ENCODE peak calls at places on chromosome 2, in five cellular contexts. U, B, E, Z and Q are unnamed samples. For H3K9me3, the result is how much of the 10 kb centered on the place peaks cover.

GRCh38 chr2:211881449-211881848 is 657.2 kb downstream of the ERBB4 start:
- DNase-seq in U (no peak), B (no peak), E (no peak), Z (no peak), Q (no peak)

GRCh38 chr2:178542569-178542968 is 62.3 kb downstream of the PLEKHA3 start:
- DNase-seq in U (no peak), B (no peak), E (no peak), Z (no peak), Q (no peak)

GRCh38 chr2:66270247-66270646 is 164.7 kb upstream of the MEIS1 start:
- DNase-seq in U (no peak), B (no peak), E (no peak), Z (no peak), Q (no peak)

GRCh38 chr2:28661589-28662001 is 90.0 kb upstream of the PPP1CB start:
- DNase-seq in U (peak), B (peak), E (peak), Z (peak), Q (no peak)

GRCh38 chr2:200380833-200381542 is 74.5 kb downstream of the SPATS2L start:
- DNase-seq in U (no peak), B (no peak), E (peak), Z (no peak), Q (no peak)

GRCh38 chr2:234951386-234952269 is at the start of gene SH3BP4:
- DNase-seq in U (peak), B (peak), E (peak), Z (peak), Q (peak)

GRCh38 chr2:20365249-20365817 is 14.7 kb upstream of the PUM2 start:
- DNase-seq in U (no peak), B (no peak), E (peak), Z (no peak), Q (no peak)

GRCh38 chr2:218046234-218046633 is 22.8 kb upstream of the RUFY4 start:
- DNase-seq in U (no peak), B (peak), E (no peak), Z (no peak), Q (no peak)

GRCh38 chr2:236720974-236721600 is 151.5 kb downstream of the ACKR3 start:
- DNase-seq in U (no peak), B (no peak), E (no peak), Z (no peak), Q (no peak)

GRCh38 chr2:56191617-56192016 is 7.8 kb downstream of the CCDC85A start:
- DNase-seq in U (peak), B (no peak), E (peak), Z (peak), Q (no peak)

GRCh38 chr2:96507957-96508520 is 2.9 kb upstream of the NEURL3 start:
- DNase-seq in U (peak), B (peak), E (peak), Z (peak), Q (peak)

GRCh38 chr2:122520212-122520611 is 764.8 kb downstream of the TSN start:
- DNase-seq in U (no peak), B (no peak), E (no peak), Z (no peak), Q (no peak)

GRCh38 chr2:126534508-126534907 is 121.5 kb upstream of the GYPC start:
- DNase-seq in U (peak), B (no peak), E (no peak), Z (no peak), Q (no peak)

GRCh38 chr2:96325884-96326255 is 753 bp downstream of the ITPRIPL1 start:
- DNase-seq in U (no peak), B (peak), E (no peak), Z (no peak), Q (no peak)

GRCh38 chr2:175854665-175855064 is 147.4 kb downstream of the LNPK start:
- DNase-seq in U (no peak), B (no peak), E (peak), Z (no peak), Q (no peak)

DNA sequence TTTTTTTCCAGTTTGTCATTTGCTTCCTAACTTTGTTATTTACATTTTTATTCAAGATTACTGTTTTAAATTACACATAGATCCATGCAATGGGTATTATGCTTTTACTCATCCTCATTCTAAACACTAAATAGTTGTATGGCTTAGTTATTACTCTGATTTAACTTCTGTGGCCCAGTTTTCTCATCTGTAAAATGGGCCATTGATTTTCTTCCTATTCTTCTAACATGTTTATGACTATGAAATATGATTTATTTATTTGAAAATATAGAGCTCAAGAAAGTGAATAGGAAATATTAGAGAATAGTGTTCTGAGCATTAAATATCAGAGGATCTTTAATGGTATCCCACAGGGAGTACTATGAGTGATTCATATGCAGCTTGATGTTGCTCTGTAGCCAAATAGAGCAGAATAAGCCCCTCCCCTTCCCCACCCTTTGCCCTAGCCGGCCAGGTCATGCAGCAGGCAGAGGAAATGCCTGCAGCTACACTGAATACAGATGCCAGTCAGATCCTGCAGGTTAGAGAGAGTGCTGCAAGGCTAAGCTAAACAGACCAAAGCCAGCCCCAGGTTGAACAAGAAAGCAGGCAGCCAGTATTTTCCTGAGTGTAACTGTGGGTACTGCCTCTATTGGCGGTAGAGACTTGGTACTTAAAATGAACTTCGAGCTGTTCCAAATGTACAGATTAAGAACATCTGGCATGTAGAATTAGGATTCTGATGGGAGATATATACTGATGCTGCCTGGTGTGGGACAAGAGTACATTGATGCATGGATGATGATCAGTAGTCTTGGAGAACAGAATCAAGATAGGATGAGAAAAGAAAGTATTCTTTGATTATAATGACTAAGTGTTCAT is 11.7 kb upstream of the ACYP2 start:
- DNase-seq in U (peak), B (peak), E (peak), Z (no peak), Q (no peak)
- TF ChIP-seq CTCF in U (no peak), B (no peak), E (no peak), Z (no peak), Q (no peak)

GRCh38 chr2:39636306-39636705 is 29.4 kb upstream of the TMEM178A start:
- DNase-seq in U (no peak), B (no peak), E (no peak), Z (no peak), Q (no peak)
- H3K27ac ChIP-seq in U (no peak), B (no peak), E (no peak), Z (no peak), Q (no peak)

GRCh38 chr2:213559053-213559452 is 274.8 kb downstream of the SPAG16 start:
- DNase-seq in U (no peak), B (no peak), E (no peak), Z (no peak), Q (no peak)
- H3K9me3 ChIP-seq in U (under half), B (under half), E (under half), Z (under half), Q (under half)

GRCh38 chr2:47438084-47438483 is 35.1 kb downstream of the MSH2 start:
- DNase-seq in U (no peak), B (no peak), E (no peak), Z (no peak), Q (no peak)

DNA sequence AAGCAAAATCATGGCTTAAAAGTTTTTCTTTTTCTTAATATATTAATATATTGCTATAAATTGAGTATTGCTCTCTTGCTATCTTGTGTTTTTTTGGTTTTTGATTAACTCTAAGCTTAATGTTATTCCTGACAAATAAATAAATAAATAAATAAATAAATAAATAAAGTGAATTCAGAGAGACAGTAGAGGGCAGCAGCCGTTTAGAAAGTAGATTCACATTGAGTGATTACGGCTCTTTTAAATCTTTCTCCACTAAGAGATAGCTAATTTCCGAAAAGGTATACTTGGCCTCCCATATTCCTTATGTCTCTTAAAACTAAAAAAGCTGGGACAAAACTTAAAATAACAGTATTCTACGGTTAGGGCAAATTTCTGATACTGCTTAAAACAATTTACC is 34.3 kb downstream of the MSH2 start:
- DNase-seq in U (peak), B (no peak), E (peak), Z (no peak), Q (no peak)
- TF ChIP-seq CTCF in U (peak), B (no peak), E (peak), Z (no peak), Q (no peak)

DNA sequence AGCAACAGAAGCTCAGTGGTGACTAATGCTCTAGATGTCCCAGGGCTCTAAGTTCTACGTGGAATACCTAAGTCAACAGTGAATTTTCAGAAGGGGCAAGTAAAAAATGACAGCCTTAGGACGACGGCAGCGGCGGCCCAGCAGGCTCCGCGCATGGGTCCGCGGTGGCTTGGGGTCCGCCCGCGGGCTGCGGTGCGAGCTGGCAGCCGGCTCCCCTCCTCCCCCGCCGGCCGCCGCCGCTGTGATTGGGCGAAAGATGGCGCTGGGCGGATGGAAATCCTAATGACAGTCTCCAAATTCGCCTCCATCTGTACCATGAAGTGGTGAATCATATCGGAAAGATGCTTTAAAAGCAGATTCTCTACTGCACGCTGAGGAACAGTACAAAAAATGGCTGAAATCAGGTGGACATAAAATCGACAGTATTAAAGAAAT is 74.7 kb downstream of the HNRNPLL start:
- DNase-seq in U (peak), B (no peak), E (peak), Z (peak), Q (no peak)
- H3K27ac ChIP-seq in U (peak), B (peak), E (peak), Z (peak), Q (no peak)

GRCh38 chr2:128040166-128040771 is 12.4 kb upstream of the SAP130 start:
- DNase-seq in U (no peak), B (no peak), E (no peak), Z (no peak), Q (no peak)

GRCh38 chr2:128039535-128039934 is 11.7 kb upstream of the SAP130 start:
- DNase-seq in U (no peak), B (no peak), E (no peak), Z (no peak), Q (no peak)

GRCh38 chr2:128041561-128041960 is 13.7 kb upstream of the SAP130 start:
- DNase-seq in U (no peak), B (no peak), E (no peak), Z (no peak), Q (no peak)

GRCh38 chr2:128037624-128038023 is 9.8 kb upstream of the SAP130 start:
- DNase-seq in U (no peak), B (no peak), E (no peak), Z (no peak), Q (no peak)

DNA sequence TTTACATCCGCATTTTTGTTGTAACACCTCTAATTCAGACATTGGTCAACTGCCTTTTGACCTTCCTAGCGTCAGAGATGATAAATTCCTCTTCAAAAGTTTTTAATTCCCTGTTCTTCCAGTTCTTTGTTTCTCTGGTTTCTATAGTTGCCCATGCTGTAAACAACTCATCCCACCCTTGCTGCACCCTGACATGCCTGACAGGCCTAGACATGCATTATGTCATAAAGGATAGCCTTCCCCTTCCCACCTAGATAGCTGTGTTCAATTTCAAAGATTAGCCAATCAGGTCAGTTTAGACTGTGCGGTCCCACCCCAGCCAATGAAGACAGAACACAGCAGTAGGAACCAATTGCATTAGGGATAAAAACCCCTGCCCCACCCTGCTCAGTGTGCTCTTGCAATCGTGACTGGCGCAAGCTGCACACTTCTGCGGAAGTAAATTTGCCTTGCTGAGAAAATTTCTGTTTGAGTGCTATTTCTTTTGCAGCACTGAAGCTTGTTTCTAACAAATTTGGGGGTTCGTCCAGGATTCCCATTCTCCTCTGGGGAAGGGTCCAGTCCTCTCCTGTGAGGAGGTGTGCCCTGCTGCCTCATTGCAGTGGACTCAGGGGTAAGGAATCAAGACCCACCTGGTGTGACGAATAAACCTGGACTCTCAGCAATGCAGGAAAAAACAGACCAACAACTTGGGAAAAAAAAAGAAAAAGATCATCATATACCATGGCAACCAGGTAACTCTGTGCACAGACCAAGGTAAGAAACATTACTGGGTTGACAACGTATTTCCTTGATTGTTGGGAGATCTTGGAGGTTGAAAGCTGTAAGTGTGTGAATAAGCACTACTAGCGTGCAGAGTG is 9.1 kb upstream of the SAP130 start:
- DNase-seq in U (no peak), B (no peak), E (no peak), Z (no peak), Q (no peak)
- H3K9me3 ChIP-seq in U (under half), B (under half), E (under half), Z (under half), Q (under half)

DNA sequence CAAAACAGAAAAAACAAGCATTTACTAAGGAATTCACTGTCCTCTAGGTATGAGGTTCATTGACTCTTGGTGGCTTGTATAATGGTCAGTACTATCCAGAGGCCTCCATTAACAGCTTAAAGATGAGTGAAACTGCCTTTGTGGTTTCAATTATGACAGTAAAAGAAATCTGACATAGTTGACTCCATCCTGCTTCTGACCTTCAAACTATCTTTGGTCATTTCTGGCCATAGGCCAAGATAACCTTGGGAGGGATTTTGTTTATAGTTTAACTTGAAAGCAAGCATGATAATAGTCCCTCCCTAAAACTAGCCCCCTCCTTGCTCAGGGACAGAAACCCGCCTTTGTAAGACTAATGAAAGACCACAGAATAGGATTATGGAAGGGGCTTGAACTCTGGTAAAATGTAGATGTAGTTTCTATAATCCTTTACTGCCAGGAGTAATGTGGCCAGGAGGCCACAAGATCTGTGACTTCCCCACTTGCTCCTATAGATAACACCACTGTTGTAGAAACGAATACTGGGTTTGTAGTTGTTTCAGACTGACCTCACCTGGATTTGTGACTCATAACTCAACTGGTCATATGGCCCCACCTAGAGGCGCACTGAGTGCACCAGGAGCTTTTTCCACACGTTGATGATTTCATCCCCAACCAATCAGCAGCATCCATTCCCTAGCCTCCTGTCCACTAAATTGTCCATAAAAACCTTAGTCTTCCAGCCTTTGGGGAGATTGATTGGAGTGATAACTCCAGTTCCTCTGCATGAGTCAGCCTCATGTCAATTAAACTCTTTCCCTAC is 8.6 kb upstream of the PLEKHM3 start:
- DNase-seq in U (peak), B (peak), E (peak), Z (peak), Q (no peak)
- TF ChIP-seq CTCF in U (peak), B (no peak), E (no peak), Z (peak), Q (peak)